ENCODE peak calls at places on chromosomes 13 and 19, in seven cellular contexts. One of them, this sample, is unnamed.
A peak's percentile ranks its signal among the peaks of the same experiment; 100 is the strongest.

GRCh38 chr19:5451494-5451893 is 3.7 kb upstream of the ZNRF4 start:
- DNase-seq in SK-N-SH: no peak
- DNase-seq in lower leg skin: no peak
- DNase-seq in AG10803: no peak
- DNase-seq in endothelial cell: no peak
- DNase-seq in B cell: no peak
- DNase-seq in fibroblast of the aortic adventitia: no peak
- DNase-seq in this sample: no peak

GRCh38 chr13:19782049-19782726 is 557 bp downstream of the PSPC1 start:
- DNase-seq in SK-N-SH: peak; percentile 71
- DNase-seq in lower leg skin: peak; percentile 87
- DNase-seq in AG10803: peak; percentile 51
- DNase-seq in endothelial cell: peak; percentile 61
- DNase-seq in B cell: peak; percentile 71
- DNase-seq in fibroblast of the aortic adventitia: peak; percentile 51
- DNase-seq in this sample: peak; percentile 60

GRCh38 chr19:7618366-7618765 is 11.0 kb downstream of the XAB2 start:
- DNase-seq in SK-N-SH: peak; percentile 91
- DNase-seq in lower leg skin: no peak
- DNase-seq in AG10803: no peak
- DNase-seq in endothelial cell: no peak
- DNase-seq in B cell: no peak
- DNase-seq in fibroblast of the aortic adventitia: peak; percentile 8
- DNase-seq in this sample: no peak

GRCh38 chr13:69796256-69796655 is 311.4 kb upstream of the ATXN8OS start:
- DNase-seq in SK-N-SH: no peak
- DNase-seq in lower leg skin: no peak
- DNase-seq in AG10803: no peak
- DNase-seq in endothelial cell: no peak
- DNase-seq in B cell: no peak
- DNase-seq in fibroblast of the aortic adventitia: no peak
- DNase-seq in this sample: no peak

GRCh38 chr19:38224014-38224862 is at the start of gene DPF1:
- DNase-seq in SK-N-SH: peak; percentile 99
- DNase-seq in lower leg skin: no peak
- DNase-seq in AG10803: peak; percentile 48
- DNase-seq in endothelial cell: peak; percentile 93
- DNase-seq in B cell: peak; percentile 91
- DNase-seq in fibroblast of the aortic adventitia: peak; percentile 35
- DNase-seq in this sample: peak; percentile 91

GRCh38 chr19:35052599-35053190 is 11.2 kb downstream of the HPN start:
- DNase-seq in SK-N-SH: no peak
- DNase-seq in lower leg skin: no peak
- DNase-seq in AG10803: no peak
- DNase-seq in endothelial cell: no peak
- DNase-seq in B cell: no peak
- DNase-seq in fibroblast of the aortic adventitia: no peak
- DNase-seq in this sample: no peak

GRCh38 chr19:15317392-15318011 is 14.8 kb downstream of the BRD4 start:
- DNase-seq in SK-N-SH: no peak
- DNase-seq in lower leg skin: no peak
- DNase-seq in AG10803: peak; percentile 59
- DNase-seq in endothelial cell: no peak
- DNase-seq in B cell: no peak
- DNase-seq in fibroblast of the aortic adventitia: peak; percentile 63
- DNase-seq in this sample: no peak

GRCh38 chr13:50187352-50188029 is 172.2 kb downstream of the KCNRG start:
- DNase-seq in SK-N-SH: no peak
- DNase-seq in lower leg skin: no peak
- DNase-seq in AG10803: peak; percentile 22
- DNase-seq in endothelial cell: no peak
- DNase-seq in B cell: no peak
- DNase-seq in fibroblast of the aortic adventitia: no peak
- DNase-seq in this sample: no peak

GRCh38 chr13:73059460-73060250 is 850 bp downstream of the KLF5 start:
- DNase-seq in SK-N-SH: no peak
- DNase-seq in lower leg skin: peak; percentile 90
- DNase-seq in AG10803: peak; percentile 15
- DNase-seq in endothelial cell: peak; percentile 57
- DNase-seq in B cell: peak; percentile 66
- DNase-seq in fibroblast of the aortic adventitia: no peak
- DNase-seq in this sample: peak; percentile 69

DNA sequence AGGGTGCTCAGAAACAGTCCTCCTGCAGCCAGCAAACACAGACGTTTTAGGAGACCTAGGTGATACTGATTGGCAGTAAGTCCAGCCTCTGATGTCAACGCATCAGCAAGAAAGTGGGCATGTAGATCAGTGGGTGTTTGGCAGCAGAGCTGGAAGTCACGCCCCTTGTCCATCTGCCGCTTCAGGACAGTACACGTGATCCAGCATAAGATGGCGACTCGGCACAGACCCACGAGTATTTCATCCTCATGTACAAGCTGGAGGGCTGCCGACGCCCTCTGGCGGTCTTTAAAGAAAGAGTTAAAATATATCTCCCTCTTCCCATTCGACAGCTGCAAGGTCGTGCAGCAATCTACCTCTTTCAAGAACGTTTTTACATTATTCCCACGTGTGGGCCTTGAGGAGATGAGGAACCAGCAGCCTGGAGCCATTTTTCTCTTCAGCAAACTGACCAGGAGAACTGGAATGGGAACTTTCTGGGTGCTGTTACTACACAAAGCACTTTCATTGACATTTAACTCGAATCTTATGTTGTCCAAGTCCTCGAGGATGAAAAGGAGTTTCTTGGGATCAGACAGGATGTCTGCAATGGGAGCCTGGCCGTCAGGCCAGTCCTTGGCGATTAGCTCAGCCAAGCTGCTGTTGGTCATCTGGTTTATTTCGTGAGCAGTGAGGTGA is 22.3 kb downstream of the NLRP11 start:
- DNase-seq in SK-N-SH: peak; percentile 61
- DNase-seq in lower leg skin: no peak
- DNase-seq in AG10803: peak; percentile 30
- DNase-seq in endothelial cell: no peak
- DNase-seq in B cell: peak; percentile 40
- DNase-seq in fibroblast of the aortic adventitia: peak; percentile 15
- DNase-seq in this sample: peak; percentile 8
- TF ChIP-seq CTCF in SK-N-SH: peak; percentile 62
- TF ChIP-seq CTCF in lower leg skin: no peak
- TF ChIP-seq CTCF in AG10803: no peak
- TF ChIP-seq CTCF in endothelial cell: no peak
- TF ChIP-seq CTCF in B cell: peak; percentile 78
- TF ChIP-seq CTCF in fibroblast of the aortic adventitia: no peak
- TF ChIP-seq CTCF in this sample: peak; percentile 9

GRCh38 chr19:14116918-14117578 is 514 bp downstream of the PRKACA start:
- DNase-seq in SK-N-SH: peak; percentile 47
- DNase-seq in lower leg skin: peak; percentile 88
- DNase-seq in AG10803: no peak
- DNase-seq in endothelial cell: no peak
- DNase-seq in B cell: peak; percentile 60
- DNase-seq in fibroblast of the aortic adventitia: no peak
- DNase-seq in this sample: no peak
- TF ChIP-seq CTCF in SK-N-SH: no peak
- TF ChIP-seq CTCF in lower leg skin: no peak
- TF ChIP-seq CTCF in AG10803: no peak
- TF ChIP-seq CTCF in endothelial cell: no peak
- TF ChIP-seq CTCF in B cell: no peak
- TF ChIP-seq CTCF in fibroblast of the aortic adventitia: no peak
- TF ChIP-seq CTCF in this sample: no peak

GRCh38 chr13:42728507-42729180 is 52.7 kb upstream of the FAM216B start:
- DNase-seq in SK-N-SH: no peak
- DNase-seq in lower leg skin: no peak
- DNase-seq in AG10803: no peak
- DNase-seq in endothelial cell: no peak
- DNase-seq in B cell: no peak
- DNase-seq in fibroblast of the aortic adventitia: no peak
- DNase-seq in this sample: no peak

GRCh38 chr13:42732073-42732472 is 49.3 kb upstream of the FAM216B start:
- DNase-seq in SK-N-SH: no peak
- DNase-seq in lower leg skin: no peak
- DNase-seq in AG10803: no peak
- DNase-seq in endothelial cell: no peak
- DNase-seq in B cell: no peak
- DNase-seq in fibroblast of the aortic adventitia: no peak
- DNase-seq in this sample: no peak

GRCh38 chr13:42735011-42735410 is 46.4 kb upstream of the FAM216B start:
- DNase-seq in SK-N-SH: no peak
- DNase-seq in lower leg skin: no peak
- DNase-seq in AG10803: no peak
- DNase-seq in endothelial cell: no peak
- DNase-seq in B cell: no peak
- DNase-seq in fibroblast of the aortic adventitia: no peak
- DNase-seq in this sample: no peak

GRCh38 chr13:42733046-42733445 is 48.3 kb upstream of the FAM216B start:
- DNase-seq in SK-N-SH: no peak
- DNase-seq in lower leg skin: no peak
- DNase-seq in AG10803: no peak
- DNase-seq in endothelial cell: no peak
- DNase-seq in B cell: no peak
- DNase-seq in fibroblast of the aortic adventitia: no peak
- DNase-seq in this sample: no peak

GRCh38 chr13:42729857-42730402 is 51.5 kb upstream of the FAM216B start:
- DNase-seq in SK-N-SH: no peak
- DNase-seq in lower leg skin: no peak
- DNase-seq in AG10803: no peak
- DNase-seq in endothelial cell: no peak
- DNase-seq in B cell: no peak
- DNase-seq in fibroblast of the aortic adventitia: no peak
- DNase-seq in this sample: no peak
- TF ChIP-seq CTCF in SK-N-SH: no peak
- TF ChIP-seq CTCF in lower leg skin: no peak
- TF ChIP-seq CTCF in AG10803: no peak
- TF ChIP-seq CTCF in endothelial cell: no peak
- TF ChIP-seq CTCF in B cell: no peak
- TF ChIP-seq CTCF in fibroblast of the aortic adventitia: no peak
- TF ChIP-seq CTCF in this sample: no peak

DNA sequence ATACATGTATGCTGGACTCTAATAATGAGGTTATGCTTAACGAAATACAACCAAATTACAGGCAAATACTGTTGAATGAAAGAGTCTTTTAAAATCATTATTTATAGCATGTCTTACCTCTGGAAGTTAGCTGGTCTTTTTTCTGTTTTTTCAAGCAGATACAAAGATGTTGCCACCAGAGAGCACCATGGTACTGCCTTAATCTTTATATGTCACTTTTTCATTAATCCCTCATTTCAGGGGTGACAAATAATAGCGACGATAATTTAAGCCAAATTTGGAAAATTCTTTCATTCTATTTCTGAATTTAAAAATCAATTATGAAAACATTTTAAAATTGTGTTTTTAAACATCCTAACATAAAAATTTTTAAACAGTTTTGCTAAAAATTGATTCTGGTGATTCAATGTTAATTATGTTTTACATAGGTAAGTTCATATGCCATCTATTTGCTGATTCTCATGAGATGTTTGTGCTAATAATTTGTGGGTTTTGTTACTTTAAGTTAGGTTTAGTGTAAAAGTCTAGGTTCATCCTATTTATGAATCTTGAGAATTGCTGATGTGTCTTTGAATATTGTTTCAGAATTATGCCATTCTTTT is 379.3 kb upstream of the SGCG start:
- DNase-seq in SK-N-SH: no peak
- DNase-seq in lower leg skin: no peak
- DNase-seq in AG10803: peak; percentile 4
- DNase-seq in endothelial cell: no peak
- DNase-seq in B cell: no peak
- DNase-seq in fibroblast of the aortic adventitia: peak; percentile 10
- DNase-seq in this sample: no peak
- TF ChIP-seq CTCF in SK-N-SH: peak; percentile 47
- TF ChIP-seq CTCF in lower leg skin: no peak
- TF ChIP-seq CTCF in AG10803: peak; percentile 40
- TF ChIP-seq CTCF in endothelial cell: peak; percentile 18
- TF ChIP-seq CTCF in B cell: no peak
- TF ChIP-seq CTCF in fibroblast of the aortic adventitia: no peak
- TF ChIP-seq CTCF in this sample: peak; percentile 41

GRCh38 chr19:9672893-9673292 is 2.0 kb downstream of the ZNF562 start:
- DNase-seq in SK-N-SH: no peak
- DNase-seq in lower leg skin: no peak
- DNase-seq in AG10803: no peak
- DNase-seq in endothelial cell: no peak
- DNase-seq in B cell: no peak
- DNase-seq in fibroblast of the aortic adventitia: no peak
- DNase-seq in this sample: no peak
- TF ChIP-seq CTCF in SK-N-SH: no peak
- TF ChIP-seq CTCF in lower leg skin: no peak
- TF ChIP-seq CTCF in AG10803: no peak
- TF ChIP-seq CTCF in endothelial cell: no peak
- TF ChIP-seq CTCF in B cell: no peak
- TF ChIP-seq CTCF in fibroblast of the aortic adventitia: no peak
- TF ChIP-seq CTCF in this sample: no peak

GRCh38 chr13:79547211-79547610 is 66.3 kb downstream of the NDFIP2 start:
- DNase-seq in SK-N-SH: no peak
- DNase-seq in lower leg skin: no peak
- DNase-seq in AG10803: no peak
- DNase-seq in endothelial cell: no peak
- DNase-seq in B cell: no peak
- DNase-seq in fibroblast of the aortic adventitia: no peak
- DNase-seq in this sample: no peak
- TF ChIP-seq CTCF in SK-N-SH: no peak
- TF ChIP-seq CTCF in lower leg skin: no peak
- TF ChIP-seq CTCF in AG10803: no peak
- TF ChIP-seq CTCF in endothelial cell: no peak
- TF ChIP-seq CTCF in B cell: no peak
- TF ChIP-seq CTCF in fibroblast of the aortic adventitia: no peak
- TF ChIP-seq CTCF in this sample: no peak

GRCh38 chr13:30617315-30618185 is at the start of gene USPL1:
- DNase-seq in SK-N-SH: peak; percentile 95
- DNase-seq in lower leg skin: peak; percentile 100
- DNase-seq in AG10803: peak; percentile 100
- DNase-seq in endothelial cell: peak; percentile 97
- DNase-seq in B cell: peak; percentile 84
- DNase-seq in fibroblast of the aortic adventitia: peak; percentile 99
- DNase-seq in this sample: peak; percentile 98
- TF ChIP-seq CTCF in SK-N-SH: no peak
- TF ChIP-seq CTCF in lower leg skin: peak; percentile 75
- TF ChIP-seq CTCF in AG10803: no peak
- TF ChIP-seq CTCF in endothelial cell: no peak
- TF ChIP-seq CTCF in B cell: no peak
- TF ChIP-seq CTCF in fibroblast of the aortic adventitia: peak; percentile 24
- TF ChIP-seq CTCF in this sample: no peak

GRCh38 chr13:29799041-29799440 is 51.4 kb downstream of the UBL3 start:
- DNase-seq in SK-N-SH: no peak
- DNase-seq in lower leg skin: no peak
- DNase-seq in AG10803: no peak
- DNase-seq in endothelial cell: no peak
- DNase-seq in B cell: no peak
- DNase-seq in fibroblast of the aortic adventitia: no peak
- DNase-seq in this sample: no peak
- TF ChIP-seq CTCF in SK-N-SH: no peak
- TF ChIP-seq CTCF in lower leg skin: no peak
- TF ChIP-seq CTCF in AG10803: no peak
- TF ChIP-seq CTCF in endothelial cell: no peak
- TF ChIP-seq CTCF in B cell: no peak
- TF ChIP-seq CTCF in fibroblast of the aortic adventitia: no peak
- TF ChIP-seq CTCF in this sample: no peak